ENCODE peak calls at places on chromosomes 11 and 22, in nine cellular contexts. Z is heart left ventricle; H is CD8-positive, alpha-beta memory T cell; R is PC-3; B is effector memory CD4-positive, alpha-beta T cell; S is psoas muscle; K is pancreas; U is lung; P is ovary. V is an unnamed sample.

GRCh38 chr11:87295237-87295636 is 257.5 kb downstream of the TMEM135 start:
- DNase-seq in Z (no peak), H (no peak), R (no peak), B (no peak), S (no peak), K (no peak), U (no peak), P (no peak), V (no peak)

GRCh38 chr11:46710821-46711269 is 8.2 kb upstream of the F2 start:
- DNase-seq in Z (peak), H (no peak), R (peak), B (no peak), S (peak), K (no peak), U (no peak), P (peak), V (peak)

GRCh38 chr22:49670610-49671330 is 156.9 kb downstream of the BRD1 start:
- DNase-seq in Z (no peak), H (peak), R (no peak), B (no peak), S (no peak), K (no peak), U (no peak), P (no peak), V (peak)

GRCh38 chr22:33210129-33210784 is 152.1 kb upstream of the SYN3 start:
- DNase-seq in Z (no peak), H (no peak), R (peak), B (no peak), S (no peak), K (peak), U (peak), P (no peak), V (no peak)

GRCh38 chr11:102520514-102520913 is 10.0 kb downstream of the MMP7 start:
- DNase-seq in Z (no peak), H (no peak), R (no peak), B (no peak), S (no peak), K (no peak), U (no peak), P (no peak), V (no peak)

GRCh38 chr11:17865765-17866428 is 131.3 kb downstream of the KCNC1 start:
- DNase-seq in Z (no peak), H (no peak), R (peak), B (no peak), S (no peak), K (no peak), U (no peak), P (no peak), V (no peak)

GRCh38 chr11:44574620-44575287 is 9.3 kb downstream of the CD82 start:
- DNase-seq in Z (no peak), H (peak), R (peak), B (peak), S (no peak), K (no peak), U (no peak), P (no peak), V (no peak)

GRCh38 chr22:19992481-19992911 is 24.1 kb downstream of the ARVCF start:
- DNase-seq in Z (no peak), H (no peak), R (no peak), B (no peak), S (no peak), K (no peak), U (no peak), P (no peak), V (no peak)

GRCh38 chr11:113308601-113309000 is 5.8 kb upstream of the TTC12 start:
- DNase-seq in Z (no peak), H (no peak), R (no peak), B (no peak), S (no peak), K (no peak), U (no peak), P (no peak), V (no peak)

GRCh38 chr11:23680488-23681230 is 816.2 kb upstream of the LUZP2 start:
- DNase-seq in Z (no peak), H (no peak), R (no peak), B (no peak), S (no peak), K (no peak), U (no peak), P (peak), V (no peak)

GRCh38 chr11:9280655-9281301 is 15.6 kb upstream of the DENND5A start:
- DNase-seq in Z (no peak), H (peak), R (peak), B (no peak), S (no peak), K (no peak), U (no peak), P (no peak), V (no peak)

GRCh38 chr22:18983120-18983651 is 47.1 kb upstream of the PRODH start:
- DNase-seq in Z (no peak), H (no peak), R (no peak), B (no peak), S (no peak), K (no peak), U (no peak), P (no peak), V (no peak)

GRCh38 chr11:862028-862703 is 19.5 kb downstream of the TSPAN4 start:
- DNase-seq in Z (peak), H (no peak), R (no peak), B (no peak), S (no peak), K (no peak), U (no peak), P (no peak), V (no peak)
- H3K27ac ChIP-seq in Z (no peak), H (no peak), R (no peak), B (no peak), S (no peak), K (no peak), U (no peak), P (peak), V (peak)

GRCh38 chr11:79414644-79415317 is 26.0 kb downstream of the TENM4 start:
- DNase-seq in Z (peak), H (no peak), R (peak), B (no peak), S (peak), K (no peak), U (no peak), P (peak), V (no peak)
- H3K27ac ChIP-seq in Z (peak), H (no peak), R (no peak), B (no peak), S (no peak), K (no peak), U (no peak), P (no peak), V (peak)

GRCh38 chr11:117037279-117037951 is 60.8 kb downstream of the SIK3 start:
- DNase-seq in Z (no peak), H (no peak), R (no peak), B (no peak), S (no peak), K (no peak), U (no peak), P (no peak), V (no peak)
- H3K27ac ChIP-seq in Z (no peak), H (no peak), R (no peak), B (no peak), S (no peak), K (no peak), U (no peak), P (no peak), V (no peak)

GRCh38 chr11:64721359-64721699 is 1.7 kb downstream of the NRXN2 start:
- DNase-seq in Z (no peak), H (no peak), R (no peak), B (no peak), S (no peak), K (no peak), U (no peak), P (no peak), V (no peak)
- H3K27ac ChIP-seq in Z (no peak), H (no peak), R (no peak), B (no peak), S (no peak), K (no peak), U (no peak), P (no peak), V (no peak)

GRCh38 chr22:24444251-24444650 is 16.9 kb downstream of the ADORA2A start:
- DNase-seq in Z (no peak), H (no peak), R (no peak), B (no peak), S (no peak), K (no peak), U (no peak), P (no peak), V (peak)
- H3K27ac ChIP-seq in Z (no peak), H (no peak), R (no peak), B (no peak), S (no peak), K (no peak), U (no peak), P (no peak), V (no peak)

GRCh38 chr11:2535673-2536439 is 91.0 kb downstream of the KCNQ1 start:
- DNase-seq in Z (peak), H (peak), R (no peak), B (no peak), S (peak), K (no peak), U (no peak), P (no peak), V (peak)

GRCh38 chr11:2534131-2534956 is 89.5 kb downstream of the KCNQ1 start:
- DNase-seq in Z (peak), H (peak), R (peak), B (no peak), S (peak), K (no peak), U (no peak), P (no peak), V (peak)

GRCh38 chr11:2533642-2534115 is 88.9 kb downstream of the KCNQ1 start:
- DNase-seq in Z (peak), H (peak), R (peak), B (no peak), S (peak), K (peak), U (peak), P (peak), V (no peak)

GRCh38 chr11:2536440-2536989 is 91.7 kb downstream of the KCNQ1 start:
- DNase-seq in Z (peak), H (peak), R (no peak), B (no peak), S (peak), K (no peak), U (no peak), P (no peak), V (peak)

DNA sequence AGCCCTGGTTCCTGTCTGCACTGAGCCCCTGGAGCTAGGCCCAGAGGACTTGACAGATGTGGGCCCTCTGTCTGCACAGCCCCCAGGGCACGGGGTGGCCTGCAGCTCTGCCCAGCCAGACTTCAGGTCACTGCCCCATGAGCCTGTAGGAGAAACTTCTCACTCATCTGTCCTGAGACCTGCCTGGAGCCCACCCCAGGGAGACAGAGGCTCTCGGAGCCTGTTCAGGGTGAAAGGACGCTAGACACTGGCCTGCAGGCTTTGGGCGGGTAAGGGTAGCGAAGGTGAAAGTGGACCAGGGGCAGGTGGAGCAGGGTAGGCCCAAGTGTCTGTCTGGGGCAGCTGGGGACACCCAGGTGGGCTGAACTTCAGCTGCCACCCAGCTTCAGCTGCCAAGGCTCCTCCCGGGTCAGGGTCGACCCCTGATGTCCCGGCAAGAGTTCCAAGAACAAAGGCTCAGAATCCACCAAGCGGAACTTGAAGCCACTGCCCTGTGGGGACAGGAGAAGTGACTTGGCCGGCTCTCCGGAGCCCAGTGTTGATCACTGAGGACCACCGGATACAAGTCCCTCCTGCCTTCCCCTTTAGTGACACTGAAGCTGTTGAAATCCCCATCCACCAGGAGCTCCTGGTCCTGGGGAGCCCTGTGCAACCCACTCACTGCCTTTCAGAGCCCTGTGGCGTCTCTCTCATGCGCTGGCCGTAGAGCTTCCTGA is 90.3 kb downstream of the KCNQ1 start:
- DNase-seq in Z (peak), H (peak), R (no peak), B (no peak), S (peak), K (no peak), U (no peak), P (no peak), V (peak)
- H3K27ac ChIP-seq in Z (no peak), H (no peak), R (peak), B (no peak), S (no peak), K (no peak), U (no peak), P (no peak), V (no peak)

DNA sequence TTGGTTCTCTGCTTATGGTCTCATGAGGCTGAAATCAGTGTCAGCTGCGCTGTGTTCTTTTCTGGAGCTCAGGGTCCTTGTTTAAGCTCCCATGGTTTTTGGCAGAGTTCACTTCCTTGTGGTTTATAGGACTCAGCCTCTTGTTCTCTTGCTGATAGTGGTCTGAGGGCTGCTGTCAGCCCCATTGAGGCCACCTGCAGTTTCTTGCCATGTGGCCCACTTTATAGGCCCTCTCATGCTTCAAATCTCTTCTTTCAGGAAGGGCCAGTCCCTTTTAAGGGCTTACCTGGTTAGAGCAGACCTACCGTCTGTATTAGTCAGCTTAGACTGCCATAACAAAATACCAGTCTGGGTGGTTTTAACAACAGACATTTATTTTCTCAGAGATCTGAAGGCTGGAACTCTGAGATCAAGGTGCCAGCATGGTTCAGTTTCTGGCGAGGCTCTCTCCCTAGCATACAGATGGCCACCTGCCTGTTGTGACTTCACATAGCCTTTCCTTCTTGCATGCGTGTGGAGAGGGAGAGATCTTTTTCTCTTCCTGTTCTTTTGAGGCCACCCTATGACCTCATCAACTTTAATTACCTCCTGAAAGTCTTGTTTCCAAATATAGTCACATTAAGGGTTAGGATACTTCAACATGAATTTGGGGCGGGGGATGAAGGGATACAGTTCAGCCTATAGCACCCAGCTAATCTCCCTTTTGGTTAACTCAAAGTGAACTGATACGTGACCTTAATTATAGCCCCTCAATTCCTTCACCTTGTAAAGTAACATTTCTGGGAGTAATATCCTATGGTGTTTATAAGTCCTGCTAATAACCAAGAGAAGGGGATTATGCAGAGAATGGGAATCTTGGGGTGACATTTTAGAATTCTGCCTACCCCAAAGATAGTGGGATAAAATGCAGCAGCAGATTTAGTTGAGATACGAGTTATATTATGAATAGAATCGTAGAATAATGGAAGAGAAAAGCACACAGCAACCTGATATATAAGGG is 131.8 kb downstream of the UVRAG start:
- DNase-seq in Z (no peak), H (no peak), R (peak), B (no peak), S (no peak), K (no peak), U (no peak), P (no peak), V (no peak)
- H3K27ac ChIP-seq in Z (no peak), H (no peak), R (peak), B (no peak), S (no peak), K (no peak), U (no peak), P (no peak), V (peak)

V was measured in coronary artery.